ENCODE peak calls at places on chromosomes 5 and 9, in ten cellular contexts. K is AG10803; O is GM03348; R is natural killer cell; F is HCEC 1CT; H is activated CD4-positive, alpha-beta T cell treated with anti-CD3 and anti-CD28 coated beads for 24 hours; S is T-helper 2 cell; B is NCI-H2081 treated with DMSO at 0.1 percent for 48 hours; U is stimulated activated CD4-positive, alpha-beta T cell treated with anti-CD3 and anti-CD28 coated beads, Interleukin-15, amount 100 ng/mL, for 24 hours; N is left colon. C is an unnamed sample.

GRCh38 chr5:120405923-120406322 is 58.2 kb upstream of the PRR16 start:
- DNase-seq in K (peak), O (no peak), B (no peak), R (no peak), F (peak), U (no peak), S (no peak), N (no peak), H (no peak), C (no peak)

GRCh38 chr5:76192837-76193236 is 109.7 kb downstream of the SV2C start:
- DNase-seq in U (no peak), F (no peak), N (no peak), B (no peak), S (no peak), O (no peak), H (no peak), R (no peak), K (no peak), C (no peak)

GRCh38 chr9:69109152-69109551 is 64.9 kb upstream of the TJP2 start:
- DNase-seq in N (no peak), O (no peak), H (no peak), B (no peak), U (no peak), K (no peak), F (no peak), S (no peak), R (no peak), C (no peak)

GRCh38 chr5:2295476-2295875 is 412.8 kb upstream of the IRX4 start:
- DNase-seq in B (no peak), F (no peak), R (no peak), S (no peak), H (no peak), O (no peak), N (no peak), K (no peak), U (no peak), C (no peak)

GRCh38 chr9:96587295-96587694 is 32.3 kb downstream of the CDC14B start:
- DNase-seq in U (no peak), K (no peak), O (no peak), F (no peak), B (no peak), S (no peak), N (no peak), R (no peak), H (no peak), C (no peak)

GRCh38 chr5:5695266-5695665 is 272.8 kb downstream of the ICE1 start:
- DNase-seq in B (no peak), N (no peak), F (no peak), R (no peak), H (no peak), O (no peak), K (no peak), U (no peak), S (no peak), C (no peak)

GRCh38 chr5:79924936-79925893 is 65.8 kb downstream of the MTX3 start:
- DNase-seq in F (peak), O (peak), N (no peak), H (no peak), U (peak), K (peak), R (no peak), S (no peak), B (no peak), C (peak)

GRCh38 chr9:5915438-5915837 is 24.7 kb downstream of the MLANA start:
- DNase-seq in R (no peak), K (no peak), H (no peak), U (no peak), F (no peak), B (no peak), N (no peak), S (no peak), O (no peak), C (no peak)

GRCh38 chr5:156595132-156595787 is 254.8 kb upstream of the PPP1R2B start:
- DNase-seq in O (no peak), H (no peak), S (no peak), K (peak), B (no peak), F (peak), R (no peak), U (no peak), N (no peak), C (no peak)

GRCh38 chr5:14011089-14012004 is 66.9 kb upstream of the DNAH5 start:
- DNase-seq in S (no peak), R (peak), F (peak), H (peak), O (peak), B (peak), U (peak), N (peak), K (peak), C (peak)